ENCODE peak calls at places on chromosomes 6 and 20, in four cellular contexts. One of them, this sample, is unnamed.

GRCh38 chr6:150191809-150192208 is 49.0 kb downstream of the PPP1R14C start:
- DNase-seq in GM12878: no peak
- DNase-seq in SK-N-SH: no peak
- DNase-seq in K562: no peak
- DNase-seq in this sample: no peak

GRCh38 chr20:63124782-63125580 is 91.0 kb downstream of the YTHDF1 start:
- DNase-seq in GM12878: no peak
- DNase-seq in SK-N-SH: no peak
- DNase-seq in K562: no peak
- DNase-seq in this sample: peak

GRCh38 chr6:157464653-157465535 is 83.9 kb downstream of the ZDHHC14 start:
- DNase-seq in GM12878: peak
- DNase-seq in SK-N-SH: no peak
- DNase-seq in K562: peak
- DNase-seq in this sample: no peak

GRCh38 chr6:33851959-33852358 is 48.2 kb upstream of the MLN start:
- DNase-seq in GM12878: no peak
- DNase-seq in SK-N-SH: no peak
- DNase-seq in K562: peak
- DNase-seq in this sample: peak

GRCh38 chr6:168559574-168560098 is 118.7 kb downstream of the SMOC2 start:
- DNase-seq in GM12878: no peak
- DNase-seq in SK-N-SH: no peak
- DNase-seq in K562: no peak
- DNase-seq in this sample: no peak

GRCh38 chr20:51661609-51662178 is 106.5 kb downstream of the ATP9A start:
- DNase-seq in GM12878: no peak
- DNase-seq in SK-N-SH: no peak
- DNase-seq in K562: no peak
- DNase-seq in this sample: no peak

GRCh38 chr6:25882066-25882496 is 8.0 kb upstream of the SLC17A3 start:
- DNase-seq in GM12878: no peak
- DNase-seq in SK-N-SH: no peak
- DNase-seq in K562: no peak
- DNase-seq in this sample: peak

GRCh38 chr6:158610319-158610968 is 34.1 kb downstream of the DYNLT1 start:
- DNase-seq in GM12878: no peak
- DNase-seq in SK-N-SH: no peak
- DNase-seq in K562: no peak
- DNase-seq in this sample: no peak

GRCh38 chr20:36279776-36280175 is 26.4 kb upstream of the DLGAP4 start:
- DNase-seq in GM12878: no peak
- DNase-seq in SK-N-SH: no peak
- DNase-seq in K562: no peak
- DNase-seq in this sample: no peak

GRCh38 chr6:89209457-89209856 is 7.7 kb downstream of the GABRR1 start:
- DNase-seq in GM12878: no peak
- DNase-seq in SK-N-SH: no peak
- DNase-seq in K562: no peak
- DNase-seq in this sample: no peak

GRCh38 chr20:34581341-34582189 is 23.0 kb downstream of the MAP1LC3A start:
- DNase-seq in GM12878: peak
- DNase-seq in SK-N-SH: no peak
- DNase-seq in K562: no peak
- DNase-seq in this sample: no peak

GRCh38 chr6:51976374-51976773 is 111.0 kb downstream of the PKHD1 start:
- DNase-seq in GM12878: no peak
- DNase-seq in SK-N-SH: no peak
- DNase-seq in K562: no peak
- DNase-seq in this sample: no peak

GRCh38 chr20:52747736-52748135 is 224.4 kb upstream of the TSHZ2 start:
- DNase-seq in GM12878: no peak
- DNase-seq in SK-N-SH: peak
- DNase-seq in K562: peak
- DNase-seq in this sample: peak

GRCh38 chr20:46438156-46438750 is 31.8 kb upstream of the ELMO2 start:
- DNase-seq in GM12878: no peak
- DNase-seq in SK-N-SH: peak
- DNase-seq in K562: peak
- DNase-seq in this sample: no peak

GRCh38 chr6:56649782-56650181 is 7.1 kb upstream of the DST start:
- DNase-seq in GM12878: no peak
- DNase-seq in SK-N-SH: no peak
- DNase-seq in K562: no peak
- DNase-seq in this sample: no peak

GRCh38 chr20:53408728-53409157 is 184.9 kb downstream of the ZNF217 start:
- DNase-seq in GM12878: no peak
- DNase-seq in SK-N-SH: no peak
- DNase-seq in K562: no peak
- DNase-seq in this sample: no peak

GRCh38 chr6:129536271-129536670 is 173.7 kb downstream of the ARHGAP18 start:
- DNase-seq in GM12878: no peak
- DNase-seq in SK-N-SH: no peak
- DNase-seq in K562: no peak
- DNase-seq in this sample: no peak

GRCh38 chr6:13763740-13764381 is 50.5 kb downstream of the MCUR1 start:
- DNase-seq in GM12878: peak
- DNase-seq in SK-N-SH: no peak
- DNase-seq in K562: no peak
- DNase-seq in this sample: no peak

GRCh38 chr20:21109144-21109543 is 3.0 kb upstream of the LINC00237 start:
- DNase-seq in GM12878: no peak
- DNase-seq in SK-N-SH: no peak
- DNase-seq in K562: no peak
- DNase-seq in this sample: no peak

GRCh38 chr20:59723607-59724456 is 119.5 kb downstream of the PHACTR3 start:
- DNase-seq in GM12878: no peak
- DNase-seq in SK-N-SH: no peak
- DNase-seq in K562: no peak
- DNase-seq in this sample: no peak

GRCh38 chr6:40477246-40478126 is 109.7 kb downstream of the LRFN2 start:
- DNase-seq in GM12878: no peak
- DNase-seq in SK-N-SH: peak
- DNase-seq in K562: no peak
- DNase-seq in this sample: peak

GRCh38 chr6:128277379-128277778 is 243.0 kb downstream of the PTPRK start:
- DNase-seq in GM12878: no peak
- DNase-seq in SK-N-SH: no peak
- DNase-seq in K562: no peak
- DNase-seq in this sample: no peak

GRCh38 chr6:122394016-122394415 is 5.4 kb upstream of the HSF2 start:
- DNase-seq in GM12878: no peak
- DNase-seq in SK-N-SH: no peak
- DNase-seq in K562: no peak
- DNase-seq in this sample: no peak

GRCh38 chr6:72623808-72624207 is 1.9 kb downstream of the KCNQ5 start:
- DNase-seq in GM12878: no peak
- DNase-seq in SK-N-SH: no peak
- DNase-seq in K562: no peak
- DNase-seq in this sample: no peak

GRCh38 chr6:169510871-169511270 is 191.0 kb downstream of the WDR27 start:
- DNase-seq in GM12878: no peak
- DNase-seq in SK-N-SH: no peak
- DNase-seq in K562: no peak
- DNase-seq in this sample: no peak

GRCh38 chr6:143232849-143233248 is 172.2 kb downstream of the AIG1 start:
- DNase-seq in GM12878: peak
- DNase-seq in SK-N-SH: peak
- DNase-seq in K562: peak
- DNase-seq in this sample: peak

GRCh38 chr6:135196739-135197510 is 15.8 kb downstream of the MYB start:
- DNase-seq in GM12878: no peak
- DNase-seq in SK-N-SH: no peak
- DNase-seq in K562: no peak
- DNase-seq in this sample: no peak

GRCh38 chr6:90093558-90094073 is 199.3 kb downstream of the GJA10 start:
- DNase-seq in GM12878: no peak
- DNase-seq in SK-N-SH: no peak
- DNase-seq in K562: no peak
- DNase-seq in this sample: no peak

GRCh38 chr20:32792316-32792715 is 27.4 kb upstream of the MAPRE1 start:
- DNase-seq in GM12878: peak
- DNase-seq in SK-N-SH: no peak
- DNase-seq in K562: no peak
- DNase-seq in this sample: no peak
- TF ChIP-seq USF1 in GM12878: no peak
- TF ChIP-seq USF1 in SK-N-SH: no peak
- TF ChIP-seq USF1 in K562: no peak
- TF ChIP-seq USF1 in this sample: no peak

GRCh38 chr6:106431405-106431804 is 70.9 kb downstream of the CRYBG1 start:
- DNase-seq in GM12878: no peak
- DNase-seq in SK-N-SH: no peak
- DNase-seq in K562: no peak
- DNase-seq in this sample: no peak

GRCh38 chr6:106434530-106434929 is 74.0 kb downstream of the CRYBG1 start:
- DNase-seq in GM12878: no peak
- DNase-seq in SK-N-SH: no peak
- DNase-seq in K562: no peak
- DNase-seq in this sample: no peak

GRCh38 chr6:106426258-106426657 is 65.7 kb downstream of the CRYBG1 start:
- DNase-seq in GM12878: no peak
- DNase-seq in SK-N-SH: no peak
- DNase-seq in K562: no peak
- DNase-seq in this sample: no peak

DNA sequence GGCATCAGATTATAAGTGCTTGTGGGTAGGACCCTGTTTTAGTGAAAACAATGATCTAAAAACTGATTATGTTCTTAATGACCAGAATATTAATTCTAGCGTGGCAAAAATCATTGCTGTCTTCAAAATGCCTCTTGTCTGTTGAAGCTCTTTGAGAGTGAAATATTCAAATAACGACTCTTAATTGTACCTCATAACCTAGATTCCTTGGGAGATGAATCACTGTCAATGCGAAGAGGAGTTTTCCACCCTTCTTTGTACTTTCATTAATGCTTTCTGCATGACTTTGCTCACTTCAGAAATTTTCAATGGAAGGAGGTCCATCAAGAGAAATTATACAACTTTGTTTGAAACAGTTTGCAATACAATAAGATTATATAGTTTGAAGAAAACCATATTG is 71.5 kb downstream of the CRYBG1 start:
- DNase-seq in GM12878: no peak
- DNase-seq in SK-N-SH: no peak
- DNase-seq in K562: no peak
- DNase-seq in this sample: no peak
- TF ChIP-seq USF1 in GM12878: no peak
- TF ChIP-seq USF1 in SK-N-SH: no peak
- TF ChIP-seq USF1 in K562: no peak
- TF ChIP-seq USF1 in this sample: no peak

GRCh38 chr20:32019156-32019510 is 8.9 kb downstream of the CCM2L start:
- DNase-seq in GM12878: no peak
- DNase-seq in SK-N-SH: peak
- DNase-seq in K562: peak
- DNase-seq in this sample: peak
- TF ChIP-seq USF1 in GM12878: no peak
- TF ChIP-seq USF1 in SK-N-SH: no peak
- TF ChIP-seq USF1 in K562: no peak
- TF ChIP-seq USF1 in this sample: no peak

GRCh38 chr6:15690451-15690961 is 27.7 kb upstream of the DTNBP1 start:
- DNase-seq in GM12878: no peak
- DNase-seq in SK-N-SH: no peak
- DNase-seq in K562: no peak
- DNase-seq in this sample: no peak
- TF ChIP-seq USF1 in GM12878: no peak
- TF ChIP-seq USF1 in SK-N-SH: no peak
- TF ChIP-seq USF1 in K562: no peak
- TF ChIP-seq USF1 in this sample: no peak

GRCh38 chr6:50791900-50792508 is 26.7 kb upstream of the TFAP2B start:
- DNase-seq in GM12878: no peak
- DNase-seq in SK-N-SH: peak
- DNase-seq in K562: peak
- DNase-seq in this sample: no peak
- TF ChIP-seq USF1 in GM12878: no peak
- TF ChIP-seq USF1 in SK-N-SH: no peak
- TF ChIP-seq USF1 in K562: no peak
- TF ChIP-seq USF1 in this sample: no peak

DNA sequence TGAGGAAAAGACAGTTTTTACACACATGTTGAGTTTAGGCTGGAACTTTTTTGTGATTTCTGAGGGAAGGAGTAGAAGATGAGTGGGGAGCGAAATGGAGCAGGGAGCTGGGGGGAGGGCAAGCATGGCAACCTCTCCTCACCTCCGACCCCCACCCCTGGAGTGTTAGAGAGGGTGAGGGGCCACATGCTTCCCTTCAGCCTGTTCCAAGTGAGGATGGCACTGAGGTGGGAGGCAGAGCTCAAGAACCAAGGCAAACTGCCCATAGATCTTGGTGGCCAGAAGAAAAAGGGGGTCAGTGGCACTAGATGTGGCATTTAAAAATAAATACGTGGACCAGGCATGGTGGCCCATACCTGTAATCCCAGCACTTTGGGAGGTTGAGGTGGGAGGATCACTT is 4.8 kb downstream of the TTBK1 start:
- DNase-seq in GM12878: no peak
- DNase-seq in SK-N-SH: no peak
- DNase-seq in K562: no peak
- DNase-seq in this sample: no peak
- TF ChIP-seq USF1 in GM12878: no peak
- TF ChIP-seq USF1 in SK-N-SH: no peak
- TF ChIP-seq USF1 in K562: no peak
- TF ChIP-seq USF1 in this sample: no peak

DNA sequence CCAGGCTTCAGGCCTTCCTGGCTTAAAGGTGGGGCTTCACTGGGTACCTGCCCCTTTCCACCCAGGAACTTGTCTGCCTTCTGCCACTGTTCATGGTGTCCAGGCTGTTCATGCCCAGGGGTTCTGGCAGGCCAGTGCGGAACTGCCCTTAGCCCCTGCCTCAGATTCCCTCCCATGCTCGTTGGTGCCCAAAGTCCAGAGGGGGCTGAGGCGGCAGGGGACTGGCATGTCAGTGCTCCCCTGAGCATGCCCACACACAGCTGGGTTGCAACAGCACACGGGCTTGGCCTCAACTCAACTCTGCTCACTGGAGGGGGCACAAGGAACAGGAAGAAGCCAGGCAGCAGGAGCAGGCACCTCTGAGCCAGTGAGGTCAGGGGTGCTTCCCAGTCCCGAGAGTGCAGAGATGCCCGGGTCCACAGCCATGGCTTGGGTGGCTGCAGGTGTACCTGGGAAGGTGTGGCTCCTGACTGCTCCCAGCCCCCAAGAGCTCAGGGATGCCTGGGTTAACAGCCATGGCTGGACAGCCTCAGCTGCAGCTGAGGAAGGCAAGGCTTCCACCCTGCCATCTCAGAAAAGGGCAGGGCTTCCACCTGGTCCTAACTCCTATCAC is 845.9 kb downstream of the EYS start:
- DNase-seq in GM12878: no peak
- DNase-seq in SK-N-SH: no peak
- DNase-seq in K562: no peak
- DNase-seq in this sample: no peak
- TF ChIP-seq USF1 in GM12878: no peak
- TF ChIP-seq USF1 in SK-N-SH: no peak
- TF ChIP-seq USF1 in K562: no peak
- TF ChIP-seq USF1 in this sample: no peak

DNA sequence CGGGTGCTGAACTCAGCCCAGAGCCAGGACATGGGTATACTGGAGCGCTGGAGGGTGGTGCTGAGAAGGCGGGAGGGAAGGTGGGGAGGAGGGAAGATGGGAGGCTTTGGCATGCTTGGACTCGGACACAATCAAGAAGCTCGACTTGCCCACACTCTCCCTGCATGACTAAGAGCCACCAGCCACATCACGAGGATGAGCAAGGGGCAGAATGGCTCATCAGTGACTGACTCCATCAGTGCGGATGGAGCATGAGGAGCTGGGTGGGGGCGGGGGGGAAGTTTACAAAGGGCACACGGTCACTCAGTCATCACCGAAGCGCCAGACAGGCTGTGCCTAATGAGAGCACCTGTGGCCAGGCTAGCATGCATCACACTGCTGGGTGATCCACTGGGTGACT is 222.8 kb downstream of the KIF16B start:
- DNase-seq in GM12878: no peak
- DNase-seq in SK-N-SH: no peak
- DNase-seq in K562: no peak
- DNase-seq in this sample: no peak
- TF ChIP-seq USF1 in GM12878: no peak
- TF ChIP-seq USF1 in SK-N-SH: no peak
- TF ChIP-seq USF1 in K562: no peak
- TF ChIP-seq USF1 in this sample: no peak

This sample was measured in WTC11.